ENCODE peak calls at places on chromosomes 7 and 10, in nine cellular contexts. One of them, this sample, is unnamed. For H3K9me3, the result is how much of the 10 kb centered on the place peaks cover.

GRCh38 chr10:71766717-71767419 is 6.5 kb downstream of the VSIR start:
- DNase-seq in sigmoid colon: peak
- DNase-seq in AG04450: peak
- DNase-seq in IMR-90: peak
- DNase-seq in GM23248: peak
- DNase-seq in Panc1: peak
- DNase-seq in esophagus muscularis mucosa: no peak
- DNase-seq in HepG2: peak
- DNase-seq in lung: peak
- DNase-seq in this sample: no peak

GRCh38 chr10:60731134-60731883 is 47.0 kb upstream of the CDK1 start:
- DNase-seq in GM23248: no peak
- DNase-seq in IMR-90: no peak
- DNase-seq in HepG2: no peak
- DNase-seq in sigmoid colon: no peak
- DNase-seq in lung: no peak
- DNase-seq in Panc1: no peak
- DNase-seq in esophagus muscularis mucosa: no peak
- DNase-seq in AG04450: no peak
- DNase-seq in this sample: no peak

GRCh38 chr10:120253131-120253530 is 203.9 kb upstream of the PLPP4 start:
- DNase-seq in GM23248: no peak
- DNase-seq in Panc1: no peak
- DNase-seq in HepG2: no peak
- DNase-seq in lung: no peak
- DNase-seq in AG04450: no peak
- DNase-seq in esophagus muscularis mucosa: no peak
- DNase-seq in sigmoid colon: no peak
- DNase-seq in IMR-90: no peak
- DNase-seq in this sample: no peak

GRCh38 chr7:71457881-71458590 is 326.1 kb downstream of the GALNT17 start:
- DNase-seq in lung: no peak
- DNase-seq in esophagus muscularis mucosa: no peak
- DNase-seq in sigmoid colon: no peak
- DNase-seq in GM23248: no peak
- DNase-seq in HepG2: no peak
- DNase-seq in IMR-90: no peak
- DNase-seq in AG04450: no peak
- DNase-seq in Panc1: no peak
- DNase-seq in this sample: no peak

GRCh38 chr10:87551324-87551723 is 46.6 kb downstream of the MINPP1 start:
- DNase-seq in sigmoid colon: no peak
- DNase-seq in IMR-90: no peak
- DNase-seq in GM23248: no peak
- DNase-seq in HepG2: no peak
- DNase-seq in lung: no peak
- DNase-seq in Panc1: no peak
- DNase-seq in AG04450: no peak
- DNase-seq in esophagus muscularis mucosa: no peak
- DNase-seq in this sample: no peak

GRCh38 chr7:121285066-121285667 is 43.6 kb upstream of the WNT16 start:
- DNase-seq in lung: no peak
- DNase-seq in sigmoid colon: no peak
- DNase-seq in IMR-90: no peak
- DNase-seq in Panc1: no peak
- DNase-seq in esophagus muscularis mucosa: no peak
- DNase-seq in AG04450: no peak
- DNase-seq in HepG2: no peak
- DNase-seq in GM23248: no peak
- DNase-seq in this sample: no peak

GRCh38 chr7:57344957-57345356 is 105.0 kb upstream of the ZNF716 start:
- DNase-seq in sigmoid colon: no peak
- DNase-seq in AG04450: no peak
- DNase-seq in HepG2: no peak
- DNase-seq in Panc1: no peak
- DNase-seq in lung: no peak
- DNase-seq in esophagus muscularis mucosa: no peak
- DNase-seq in IMR-90: no peak
- DNase-seq in GM23248: no peak
- DNase-seq in this sample: no peak

GRCh38 chr10:122981066-122981464 is 864 bp downstream of the PSTK start:
- DNase-seq in lung: no peak
- DNase-seq in esophagus muscularis mucosa: no peak
- DNase-seq in sigmoid colon: no peak
- DNase-seq in IMR-90: peak
- DNase-seq in HepG2: peak
- DNase-seq in GM23248: peak
- DNase-seq in Panc1: peak
- DNase-seq in AG04450: no peak
- DNase-seq in this sample: no peak

GRCh38 chr10:74924251-74924954 is 98.0 kb downstream of the KAT6B start:
- DNase-seq in AG04450: peak
- DNase-seq in esophagus muscularis mucosa: no peak
- DNase-seq in lung: no peak
- DNase-seq in IMR-90: peak
- DNase-seq in HepG2: no peak
- DNase-seq in sigmoid colon: no peak
- DNase-seq in GM23248: peak
- DNase-seq in Panc1: peak
- DNase-seq in this sample: no peak

GRCh38 chr10:92150798-92151197 is 140.1 kb downstream of the CPEB3 start:
- DNase-seq in HepG2: no peak
- DNase-seq in sigmoid colon: no peak
- DNase-seq in GM23248: no peak
- DNase-seq in IMR-90: no peak
- DNase-seq in Panc1: no peak
- DNase-seq in esophagus muscularis mucosa: no peak
- DNase-seq in AG04450: no peak
- DNase-seq in lung: no peak
- DNase-seq in this sample: no peak

GRCh38 chr10:110210663-110211454 is 3.5 kb downstream of the MXI1 start:
- DNase-seq in HepG2: peak
- DNase-seq in GM23248: peak
- DNase-seq in AG04450: peak
- DNase-seq in esophagus muscularis mucosa: peak
- DNase-seq in lung: peak
- DNase-seq in IMR-90: peak
- DNase-seq in sigmoid colon: peak
- DNase-seq in Panc1: peak
- DNase-seq in this sample: peak

GRCh38 chr10:110212119-110213006 is 5.0 kb downstream of the MXI1 start:
- DNase-seq in GM23248: peak
- DNase-seq in Panc1: no peak
- DNase-seq in sigmoid colon: peak
- DNase-seq in IMR-90: no peak
- DNase-seq in lung: peak
- DNase-seq in AG04450: no peak
- DNase-seq in HepG2: no peak
- DNase-seq in esophagus muscularis mucosa: peak
- DNase-seq in this sample: no peak

GRCh38 chr10:110209399-110209925 is 2.1 kb downstream of the MXI1 start:
- DNase-seq in GM23248: peak
- DNase-seq in sigmoid colon: peak
- DNase-seq in lung: peak
- DNase-seq in IMR-90: peak
- DNase-seq in esophagus muscularis mucosa: peak
- DNase-seq in AG04450: peak
- DNase-seq in HepG2: no peak
- DNase-seq in Panc1: no peak
- DNase-seq in this sample: no peak

GRCh38 chr10:110209926-110210662 is 2.7 kb downstream of the MXI1 start:
- DNase-seq in lung: no peak
- DNase-seq in IMR-90: peak
- DNase-seq in HepG2: no peak
- DNase-seq in AG04450: no peak
- DNase-seq in sigmoid colon: peak
- DNase-seq in GM23248: peak
- DNase-seq in esophagus muscularis mucosa: peak
- DNase-seq in Panc1: no peak
- DNase-seq in this sample: no peak

DNA sequence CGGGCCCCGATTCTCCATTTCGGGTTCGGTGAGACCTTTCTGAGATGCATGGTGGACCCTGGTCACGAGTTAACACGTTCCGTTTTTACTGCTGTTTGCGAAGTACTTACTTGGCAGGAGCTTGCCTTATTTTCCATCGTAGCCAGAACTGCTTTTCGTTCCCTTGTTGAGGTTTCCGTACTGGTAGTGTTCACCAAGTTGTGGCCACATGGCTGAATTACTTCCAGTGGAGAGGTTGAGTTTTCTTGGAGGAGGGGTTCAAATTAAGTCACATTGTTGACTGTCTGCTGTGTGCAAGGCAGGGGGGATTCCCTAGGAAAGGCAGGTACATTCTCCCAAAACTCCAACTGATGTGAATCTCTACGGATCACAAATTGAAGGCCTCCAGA is 4.0 kb downstream of the MXI1 start:
- DNase-seq in sigmoid colon: no peak
- DNase-seq in HepG2: no peak
- DNase-seq in IMR-90: no peak
- DNase-seq in lung: no peak
- DNase-seq in esophagus muscularis mucosa: no peak
- DNase-seq in GM23248: no peak
- DNase-seq in Panc1: no peak
- DNase-seq in AG04450: no peak
- DNase-seq in this sample: no peak
- H3K4me3 ChIP-seq in sigmoid colon: peak
- H3K4me3 ChIP-seq in HepG2: peak
- H3K4me3 ChIP-seq in IMR-90: peak
- H3K4me3 ChIP-seq in lung: peak
- H3K4me3 ChIP-seq in esophagus muscularis mucosa: peak
- H3K4me3 ChIP-seq in GM23248: peak
- H3K4me3 ChIP-seq in Panc1: peak
- H3K4me3 ChIP-seq in AG04450: peak
- H3K4me3 ChIP-seq in this sample: peak

DNA sequence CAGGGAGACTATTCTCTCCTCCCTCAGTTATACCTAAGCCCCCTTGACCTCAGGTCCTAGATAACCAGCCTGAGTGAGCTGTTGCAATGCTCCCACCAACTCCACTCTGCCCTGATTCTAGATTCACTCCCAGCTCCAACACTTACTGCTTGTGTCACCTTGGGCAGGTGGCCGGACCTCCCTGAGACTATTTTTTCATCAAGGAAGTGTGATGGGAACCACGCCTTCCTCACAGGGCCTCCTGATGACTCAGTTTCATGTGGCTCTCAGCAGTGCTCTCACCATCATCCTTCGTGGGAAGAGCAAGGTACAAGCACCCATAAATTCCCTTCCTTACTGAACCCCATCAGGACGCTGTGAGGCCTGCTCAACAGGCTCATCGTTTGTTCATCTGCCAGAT is 925.8 kb upstream of the ZNF722 start:
- DNase-seq in sigmoid colon: no peak
- DNase-seq in lung: no peak
- DNase-seq in GM23248: no peak
- DNase-seq in esophagus muscularis mucosa: no peak
- DNase-seq in Panc1: no peak
- DNase-seq in HepG2: no peak
- DNase-seq in AG04450: no peak
- DNase-seq in IMR-90: no peak
- DNase-seq in this sample: no peak
- H3K9me3 ChIP-seq in sigmoid colon: under half
- H3K9me3 ChIP-seq in lung: under half
- H3K9me3 ChIP-seq in GM23248: under half
- H3K9me3 ChIP-seq in esophagus muscularis mucosa: under half
- H3K9me3 ChIP-seq in Panc1: under half
- H3K9me3 ChIP-seq in HepG2: half or more
- H3K9me3 ChIP-seq in AG04450: half or more
- H3K9me3 ChIP-seq in IMR-90: under half
- H3K9me3 ChIP-seq in this sample: under half

GRCh38 chr7:43647772-43648643 is 65.1 kb downstream of the STK17A start:
- DNase-seq in HepG2: peak
- DNase-seq in sigmoid colon: peak
- DNase-seq in GM23248: peak
- DNase-seq in lung: peak
- DNase-seq in Panc1: peak
- DNase-seq in esophagus muscularis mucosa: no peak
- DNase-seq in IMR-90: peak
- DNase-seq in AG04450: peak
- DNase-seq in this sample: no peak
- H3K4me3 ChIP-seq in HepG2: no peak
- H3K4me3 ChIP-seq in sigmoid colon: no peak
- H3K4me3 ChIP-seq in GM23248: peak
- H3K4me3 ChIP-seq in lung: no peak
- H3K4me3 ChIP-seq in Panc1: no peak
- H3K4me3 ChIP-seq in esophagus muscularis mucosa: peak
- H3K4me3 ChIP-seq in IMR-90: peak
- H3K4me3 ChIP-seq in AG04450: peak
- H3K4me3 ChIP-seq in this sample: no peak

GRCh38 chr10:46091834-46092522 is 45.9 kb upstream of the MSMB start:
- DNase-seq in esophagus muscularis mucosa: peak
- DNase-seq in HepG2: no peak
- DNase-seq in IMR-90: no peak
- DNase-seq in GM23248: no peak
- DNase-seq in AG04450: no peak
- DNase-seq in sigmoid colon: no peak
- DNase-seq in Panc1: no peak
- DNase-seq in lung: no peak
- DNase-seq in this sample: no peak

GRCh38 chr10:46090258-46090812 is 44.3 kb upstream of the MSMB start:
- DNase-seq in Panc1: no peak
- DNase-seq in IMR-90: no peak
- DNase-seq in HepG2: no peak
- DNase-seq in esophagus muscularis mucosa: peak
- DNase-seq in sigmoid colon: no peak
- DNase-seq in AG04450: no peak
- DNase-seq in lung: no peak
- DNase-seq in GM23248: no peak
- DNase-seq in this sample: no peak

GRCh38 chr10:46094197-46094500 is 48.1 kb upstream of the MSMB start:
- DNase-seq in AG04450: no peak
- DNase-seq in IMR-90: no peak
- DNase-seq in HepG2: no peak
- DNase-seq in Panc1: no peak
- DNase-seq in GM23248: no peak
- DNase-seq in esophagus muscularis mucosa: peak
- DNase-seq in sigmoid colon: no peak
- DNase-seq in lung: no peak
- DNase-seq in this sample: no peak

GRCh38 chr10:46091080-46091833 is 45.2 kb upstream of the MSMB start:
- DNase-seq in IMR-90: no peak
- DNase-seq in lung: no peak
- DNase-seq in HepG2: no peak
- DNase-seq in Panc1: no peak
- DNase-seq in sigmoid colon: no peak
- DNase-seq in GM23248: no peak
- DNase-seq in esophagus muscularis mucosa: peak
- DNase-seq in AG04450: no peak
- DNase-seq in this sample: no peak

DNA sequence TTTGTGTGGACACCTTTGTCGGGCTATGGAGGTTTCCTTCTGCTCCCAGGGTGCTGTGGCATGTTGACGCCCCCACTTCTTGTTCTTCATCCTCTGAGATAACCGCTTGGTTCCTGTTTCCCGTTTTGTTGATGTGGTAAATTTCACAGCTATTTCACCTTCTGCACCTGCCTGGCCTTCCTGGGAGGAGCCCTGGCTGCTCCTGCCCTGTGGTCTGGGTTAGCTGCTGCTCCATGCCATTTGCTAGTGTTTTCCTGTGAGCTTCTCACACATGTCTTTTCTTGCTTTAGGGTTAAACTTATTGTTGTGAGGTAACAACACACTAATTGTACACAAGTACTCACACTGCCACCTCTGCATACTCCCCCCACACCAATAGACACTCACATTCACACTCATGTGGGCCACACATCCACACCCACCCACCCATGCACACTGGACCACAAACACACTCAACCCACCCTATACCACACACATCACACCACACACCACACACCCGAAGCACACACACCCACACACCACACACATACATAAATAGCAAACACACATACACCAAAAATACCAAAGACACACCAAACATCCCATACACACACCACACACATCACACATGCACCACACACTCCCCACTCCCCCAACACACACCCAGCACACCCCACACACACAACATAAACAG is 46.6 kb upstream of the MSMB start:
- DNase-seq in IMR-90: no peak
- DNase-seq in esophagus muscularis mucosa: peak
- DNase-seq in sigmoid colon: no peak
- DNase-seq in Panc1: no peak
- DNase-seq in HepG2: no peak
- DNase-seq in GM23248: no peak
- DNase-seq in lung: no peak
- DNase-seq in AG04450: no peak
- DNase-seq in this sample: no peak
- H3K9me3 ChIP-seq in IMR-90: under half
- H3K9me3 ChIP-seq in esophagus muscularis mucosa: under half
- H3K9me3 ChIP-seq in sigmoid colon: under half
- H3K9me3 ChIP-seq in Panc1: under half
- H3K9me3 ChIP-seq in HepG2: under half
- H3K9me3 ChIP-seq in GM23248: under half
- H3K9me3 ChIP-seq in lung: under half
- H3K9me3 ChIP-seq in AG04450: under half
- H3K9me3 ChIP-seq in this sample: under half